ENCODE peak calls at places on chromosomes 7 and 10, in four cellular contexts. L is GM20000, X is lung, D is brain microvascular endothelial cell. J is an unnamed sample.

GRCh38 chr7:73893342-73894101 is 32.6 kb downstream of the TMEM270 start:
- DNase-seq in L (no peak), X (no peak), D (no peak), J (no peak)

GRCh38 chr10:97870990-97871389 is 21.3 kb downstream of the GOLGA7B start:
- DNase-seq in L (no peak), X (no peak), D (no peak), J (no peak)

GRCh38 chr10:6924166-6924565 is 344.1 kb upstream of the PRKCQ start:
- DNase-seq in L (no peak), X (no peak), D (peak; percentile 20), J (no peak)

GRCh38 chr10:1652151-1652550 is 85.2 kb downstream of the ADARB2 start:
- DNase-seq in L (no peak), X (no peak), D (no peak), J (no peak)

GRCh38 chr10:116080553-116080952 is 192.5 kb downstream of the GFRA1 start:
- DNase-seq in L (no peak), X (no peak), D (no peak), J (no peak)

GRCh38 chr10:43396928-43397624 is 11.9 kb downstream of the HNRNPF start:
- DNase-seq in L (peak; percentile 94), X (peak; percentile 88), D (peak; percentile 45), J (peak; percentile 89)

GRCh38 chr10:119663866-119664698 is 12.9 kb downstream of the BAG3 start:
- DNase-seq in L (no peak), X (no peak), D (no peak), J (no peak)

GRCh38 chr7:129952164-129952652 is 552 bp downstream of the UBE2H start:
- DNase-seq in L (peak; percentile 46), X (peak; percentile 44), D (no peak), J (no peak)

GRCh38 chr7:36291387-36292316 is 98.0 kb upstream of the ANLN start:
- DNase-seq in L (peak; percentile 79), X (peak; percentile 77), D (peak; percentile 75), J (peak; percentile 94)

GRCh38 chr7:69717221-69717620 is 118.9 kb downstream of the AUTS2 start:
- DNase-seq in L (no peak), X (no peak), D (no peak), J (no peak)

GRCh38 chr10:104208730-104209129 is 23.4 kb downstream of the CFAP43 start:
- DNase-seq in L (no peak), X (no peak), D (no peak), J (no peak)

GRCh38 chr7:101169110-101169837 is 3.9 kb upstream of the VGF start:
- DNase-seq in L (no peak), X (no peak), D (no peak), J (no peak)

GRCh38 chr7:142717453-142717852 is 31.8 kb upstream of the PRSS1 start:
- DNase-seq in L (no peak), X (no peak), D (no peak), J (no peak)

GRCh38 chr7:2978403-2978802 is 65.3 kb downstream of the CARD11 start:
- DNase-seq in L (peak; percentile 81), X (peak; percentile 75), D (no peak), J (no peak)

GRCh38 chr10:13729959-13730358 is 143.2 kb downstream of the PRPF18 start:
- DNase-seq in L (no peak), X (no peak), D (no peak), J (no peak)

GRCh38 chr7:115023219-115023618 is 101.3 kb downstream of the MDFIC start:
- DNase-seq in L (no peak), X (no peak), D (no peak), J (no peak)

GRCh38 chr10:26890956-26891355 is 30.2 kb upstream of the ABI1 start:
- DNase-seq in L (peak; percentile 15), X (peak; percentile 36), D (peak; percentile 81), J (no peak)

GRCh38 chr10:71363936-71364335 is 32.8 kb upstream of the CDH23 start:
- DNase-seq in L (no peak), X (no peak), D (no peak), J (no peak)

GRCh38 chr10:131553121-131553520 is 241.6 kb upstream of the TCERG1L start:
- DNase-seq in L (no peak), X (no peak), D (no peak), J (peak; percentile 57)

GRCh38 chr10:87837445-87837844 is 19.4 kb upstream of the ATAD1 start:
- DNase-seq in L (no peak), X (no peak), D (no peak), J (no peak)

GRCh38 chr10:99532687-99533495 is at the start of gene NKX2-3:
- DNase-seq in L (peak; percentile 78), X (peak; percentile 38), D (no peak), J (no peak)

GRCh38 chr10:108411181-108411580 is 1246.7 kb upstream of the SORCS1 start:
- DNase-seq in L (no peak), X (no peak), D (no peak), J (no peak)

GRCh38 chr10:50447691-50448090 is 176.1 kb downstream of the SGMS1 start:
- DNase-seq in L (no peak), X (no peak), D (peak; percentile 29), J (no peak)

GRCh38 chr7:37448637-37449331 is at the start of gene ELMO1:
- DNase-seq in L (peak; percentile 93), X (peak; percentile 76), D (peak; percentile 33), J (no peak)

GRCh38 chr7:112573302-112574039 is 92.7 kb downstream of the LSMEM1 start:
- DNase-seq in L (no peak), X (no peak), D (no peak), J (no peak)

GRCh38 chr10:2145486-2145885 is 408.2 kb upstream of the ADARB2 start:
- DNase-seq in L (no peak), X (no peak), D (no peak), J (no peak)

GRCh38 chr7:113087278-113087998 is 811 bp upstream of the GPR85 start:
- DNase-seq in L (no peak), X (no peak), D (peak; percentile 87), J (no peak)

GRCh38 chr10:34526758-34527730 is 288.1 kb downstream of the PARD3 start:
- DNase-seq in L (no peak), X (no peak), D (peak; percentile 93), J (no peak)

GRCh38 chr10:58696736-58697135 is 184.1 kb downstream of the BICC1 start:
- DNase-seq in L (no peak), X (no peak), D (no peak), J (no peak)

GRCh38 chr10:46022978-46023702 is 7.3 kb downstream of the NCOA4 start:
- DNase-seq in L (peak; percentile 86), X (peak; percentile 93), D (peak; percentile 92), J (peak; percentile 95)
- TF ChIP-seq CTCF in L (peak; percentile 14), X (no peak), D (peak; percentile 50), J (no peak)

GRCh38 chr7:22725585-22725984 is 1.4 kb upstream of the IL6 start:
- DNase-seq in L (peak; percentile 43), X (no peak), D (peak; percentile 55), J (no peak)
- TF ChIP-seq CTCF in L (peak; percentile 42), X (no peak), D (peak; percentile 31), J (no peak)

DNA sequence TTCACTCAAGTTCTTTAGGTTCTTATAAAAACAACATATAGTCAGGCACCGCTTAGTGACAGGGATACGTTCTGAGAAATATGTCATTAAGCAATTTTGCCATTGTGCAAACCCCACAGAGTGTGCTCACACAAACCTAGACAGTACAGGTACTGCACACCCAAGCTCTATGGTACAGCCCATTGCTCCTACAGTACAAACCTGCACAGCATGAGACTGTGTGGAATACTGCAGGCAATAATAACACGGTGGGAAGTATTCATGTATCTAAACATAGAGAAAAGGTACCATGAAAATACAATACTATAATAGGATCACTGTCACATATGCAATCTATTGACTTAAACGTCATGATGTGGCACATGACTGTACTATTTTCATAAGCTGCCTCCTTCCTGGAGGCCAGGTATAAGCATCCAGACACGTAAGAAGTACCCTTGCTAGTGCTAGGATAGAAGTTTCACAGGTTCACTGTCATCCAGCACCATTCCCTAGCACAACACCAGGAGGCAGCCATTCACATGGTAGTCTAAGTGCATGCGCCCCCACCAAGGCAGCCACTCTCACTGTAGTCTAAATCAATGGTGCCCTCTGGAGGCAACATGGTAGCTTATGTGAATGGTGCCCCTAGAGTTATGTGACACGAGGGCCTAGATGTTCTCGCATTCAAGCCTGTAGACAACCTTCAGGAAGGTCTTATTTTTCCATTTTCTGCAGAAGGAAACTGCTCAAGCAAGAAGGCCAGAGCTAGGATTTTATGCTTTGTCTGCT is 98.5 kb downstream of the ARHGAP22 start:
- DNase-seq in L (no peak), X (no peak), D (peak; percentile 31), J (peak; percentile 38)
- TF ChIP-seq CTCF in L (peak; percentile 28), X (no peak), D (peak; percentile 51), J (peak; percentile 43)

DNA sequence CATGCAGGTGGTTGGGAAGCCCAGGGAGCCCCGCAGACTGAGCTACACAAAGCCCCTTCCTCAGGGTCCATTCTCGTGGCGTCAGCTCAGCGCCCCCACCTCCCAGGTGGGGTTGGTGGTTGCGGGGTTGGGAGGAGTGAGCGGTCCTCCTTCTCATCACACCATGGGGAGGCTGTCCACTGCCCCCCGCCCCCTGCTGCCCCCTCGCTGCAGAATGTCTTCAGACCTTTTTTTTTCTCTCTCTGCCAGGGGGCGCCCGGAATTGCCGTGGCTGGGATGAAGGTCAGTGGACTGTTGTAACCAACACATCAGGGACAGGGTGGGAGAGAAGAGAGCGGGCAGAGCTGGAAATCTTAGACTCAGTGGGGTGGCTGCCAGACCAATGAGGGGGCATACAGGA is 116.3 kb downstream of the COL13A1 start:
- DNase-seq in L (no peak), X (no peak), D (no peak), J (no peak)
- TF ChIP-seq CTCF in L (no peak), X (no peak), D (peak; percentile 10), J (no peak)

DNA sequence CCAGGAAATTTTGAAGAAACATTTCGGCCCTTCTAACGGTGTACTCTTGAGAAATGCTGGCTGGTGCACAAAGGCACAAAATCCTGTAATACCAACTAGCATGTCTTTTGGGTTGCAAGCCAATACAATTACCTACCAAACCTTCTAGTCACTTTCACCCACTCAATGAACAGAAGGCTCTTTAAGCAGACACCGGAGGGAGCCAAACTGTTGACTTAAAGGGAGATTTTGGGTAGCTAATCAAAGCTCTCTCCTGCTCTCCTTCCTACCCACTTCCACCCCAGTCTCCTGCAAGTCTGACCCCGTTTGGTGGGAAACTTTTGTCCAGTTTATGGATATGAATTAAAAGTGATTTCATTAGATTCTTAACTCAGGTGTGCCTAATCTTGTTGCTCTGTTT is 24.0 kb downstream of the GRM3 start:
- DNase-seq in L (peak; percentile 22), X (no peak), D (no peak), J (no peak)
- TF ChIP-seq CTCF in L (peak; percentile 29), X (no peak), D (no peak), J (peak; percentile 9)

GRCh38 chr10:61460835-61461234 is 7.7 kb upstream of the TMEM26 start:
- DNase-seq in L (no peak), X (no peak), D (no peak), J (no peak)

GRCh38 chr10:61464461-61465215 is 11.5 kb upstream of the TMEM26 start:
- DNase-seq in L (no peak), X (no peak), D (peak; percentile 45), J (no peak)

GRCh38 chr10:61465807-61466425 is 12.7 kb upstream of the TMEM26 start:
- DNase-seq in L (no peak), X (no peak), D (no peak), J (no peak)

GRCh38 chr10:61463035-61463909 is 10.1 kb upstream of the TMEM26 start:
- DNase-seq in L (no peak), X (no peak), D (no peak), J (no peak)

DNA sequence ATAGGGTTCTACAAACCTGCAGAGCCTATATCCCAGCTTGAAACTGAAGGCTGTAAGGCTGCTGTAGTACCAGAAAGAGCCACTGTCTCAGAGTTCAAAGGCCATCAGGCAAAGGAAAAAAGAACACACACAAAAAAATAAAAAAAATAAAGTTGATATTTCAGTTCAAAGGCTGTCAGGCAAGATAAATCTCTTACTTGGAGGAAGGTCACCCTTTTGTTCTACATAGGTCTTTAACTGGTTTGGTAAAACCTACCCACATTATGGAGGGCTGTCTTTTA is 12.0 kb upstream of the TMEM26 start:
- DNase-seq in L (no peak), X (no peak), D (no peak), J (no peak)
- TF ChIP-seq CTCF in L (no peak), X (no peak), D (peak; percentile 37), J (no peak)